ENCODE peak calls at places on chromosomes 5 and 9, in eight cellular contexts. One of them, this sample, is unnamed.

GRCh38 chr5:142612388-142612787 is 73.5 kb downstream of the FGF1 start:
- DNase-seq in fibroblast of lung: no peak
- DNase-seq in PC-3: no peak
- DNase-seq in lower leg skin: peak; percentile 57
- DNase-seq in spleen: no peak
- DNase-seq in fibroblast of pulmonary artery: no peak
- DNase-seq in endothelial cell of umbilical vein: no peak
- DNase-seq in upper lobe of left lung: no peak
- DNase-seq in this sample: no peak

GRCh38 chr5:143515829-143516228 is 112.3 kb upstream of the NR3C1 start:
- DNase-seq in upper lobe of left lung: no peak
- DNase-seq in PC-3: no peak
- DNase-seq in spleen: no peak
- DNase-seq in endothelial cell of umbilical vein: no peak
- DNase-seq in fibroblast of lung: no peak
- DNase-seq in lower leg skin: no peak
- DNase-seq in fibroblast of pulmonary artery: no peak
- DNase-seq in this sample: peak; percentile 69

GRCh38 chr5:154408806-154409205 is 37.0 kb upstream of the SAP30L start:
- DNase-seq in fibroblast of lung: no peak
- DNase-seq in spleen: no peak
- DNase-seq in lower leg skin: peak; percentile 36
- DNase-seq in fibroblast of pulmonary artery: no peak
- DNase-seq in upper lobe of left lung: no peak
- DNase-seq in endothelial cell of umbilical vein: no peak
- DNase-seq in PC-3: no peak
- DNase-seq in this sample: no peak

GRCh38 chr5:73625905-73626811 is at the start of gene ARHGEF28:
- DNase-seq in fibroblast of pulmonary artery: peak; percentile 49
- DNase-seq in spleen: peak; percentile 83
- DNase-seq in upper lobe of left lung: peak; percentile 76
- DNase-seq in PC-3: peak; percentile 80
- DNase-seq in endothelial cell of umbilical vein: peak; percentile 47
- DNase-seq in lower leg skin: no peak
- DNase-seq in fibroblast of lung: peak; percentile 58
- DNase-seq in this sample: peak; percentile 38

GRCh38 chr9:131545003-131545785 is at the start of gene PRRT1B:
- DNase-seq in fibroblast of lung: no peak
- DNase-seq in PC-3: peak; percentile 85
- DNase-seq in fibroblast of pulmonary artery: no peak
- DNase-seq in upper lobe of left lung: peak; percentile 90
- DNase-seq in spleen: no peak
- DNase-seq in lower leg skin: no peak
- DNase-seq in endothelial cell of umbilical vein: no peak
- DNase-seq in this sample: no peak

GRCh38 chr5:91584352-91584751 is 201.2 kb upstream of the ARRDC3 start:
- DNase-seq in spleen: no peak
- DNase-seq in PC-3: no peak
- DNase-seq in lower leg skin: no peak
- DNase-seq in fibroblast of lung: no peak
- DNase-seq in endothelial cell of umbilical vein: no peak
- DNase-seq in fibroblast of pulmonary artery: no peak
- DNase-seq in upper lobe of left lung: no peak
- DNase-seq in this sample: no peak

GRCh38 chr5:16550316-16550952 is 66.4 kb downstream of the RETREG1 start:
- DNase-seq in upper lobe of left lung: peak; percentile 42
- DNase-seq in lower leg skin: peak; percentile 75
- DNase-seq in PC-3: peak; percentile 96
- DNase-seq in spleen: no peak
- DNase-seq in endothelial cell of umbilical vein: peak; percentile 23
- DNase-seq in fibroblast of lung: no peak
- DNase-seq in fibroblast of pulmonary artery: peak; percentile 60
- DNase-seq in this sample: peak; percentile 73

GRCh38 chr9:107784235-107784958 is 294.8 kb upstream of the KLF4 start:
- DNase-seq in fibroblast of lung: peak; percentile 66
- DNase-seq in upper lobe of left lung: no peak
- DNase-seq in PC-3: no peak
- DNase-seq in lower leg skin: no peak
- DNase-seq in fibroblast of pulmonary artery: peak; percentile 91
- DNase-seq in spleen: peak; percentile 86
- DNase-seq in endothelial cell of umbilical vein: peak; percentile 27
- DNase-seq in this sample: peak; percentile 97

GRCh38 chr9:107067715-107068416 is 204.9 kb downstream of the ZNF462 start:
- DNase-seq in fibroblast of pulmonary artery: no peak
- DNase-seq in PC-3: no peak
- DNase-seq in upper lobe of left lung: peak; percentile 23
- DNase-seq in endothelial cell of umbilical vein: no peak
- DNase-seq in fibroblast of lung: no peak
- DNase-seq in lower leg skin: no peak
- DNase-seq in spleen: no peak
- DNase-seq in this sample: no peak

GRCh38 chr9:21589344-21590056 is 107.4 kb upstream of the IFNE start:
- DNase-seq in spleen: no peak
- DNase-seq in fibroblast of lung: no peak
- DNase-seq in upper lobe of left lung: no peak
- DNase-seq in PC-3: no peak
- DNase-seq in fibroblast of pulmonary artery: no peak
- DNase-seq in lower leg skin: no peak
- DNase-seq in endothelial cell of umbilical vein: no peak
- DNase-seq in this sample: no peak
- H3K4me3 ChIP-seq in spleen: no peak overlapping the region
- H3K4me3 ChIP-seq in fibroblast of lung: no peak overlapping the region
- H3K4me3 ChIP-seq in upper lobe of left lung: no peak overlapping the region
- H3K4me3 ChIP-seq in PC-3: peak overlapping the region; percentile 73
- H3K4me3 ChIP-seq in fibroblast of pulmonary artery: no peak overlapping the region
- H3K4me3 ChIP-seq in lower leg skin: no peak overlapping the region
- H3K4me3 ChIP-seq in endothelial cell of umbilical vein: no peak overlapping the region
- H3K4me3 ChIP-seq in this sample: no peak overlapping the region

DNA sequence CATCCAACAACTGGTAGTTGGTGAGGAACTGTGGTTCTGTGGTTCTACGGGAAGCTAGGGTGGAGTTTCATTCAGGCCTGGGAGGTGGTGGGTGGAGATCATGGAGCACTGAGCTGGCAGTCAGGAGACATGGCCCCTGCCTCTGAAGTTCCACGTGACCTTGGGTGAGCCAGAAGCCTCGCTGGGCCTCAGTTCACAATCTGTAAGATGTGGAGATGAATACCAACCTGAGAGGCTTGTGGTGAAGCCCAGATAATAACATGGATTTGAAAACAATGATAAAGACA is 177.9 kb downstream of the MACROH2A1 start:
- DNase-seq in spleen: peak; percentile 30
- DNase-seq in PC-3: no peak
- DNase-seq in lower leg skin: peak; percentile 63
- DNase-seq in upper lobe of left lung: no peak
- DNase-seq in fibroblast of pulmonary artery: no peak
- DNase-seq in endothelial cell of umbilical vein: no peak
- DNase-seq in fibroblast of lung: no peak
- DNase-seq in this sample: no peak
- H3K4me3 ChIP-seq in spleen: no peak overlapping the region
- H3K4me3 ChIP-seq in PC-3: no peak overlapping the region
- H3K4me3 ChIP-seq in lower leg skin: no peak overlapping the region
- H3K4me3 ChIP-seq in upper lobe of left lung: no peak overlapping the region
- H3K4me3 ChIP-seq in fibroblast of pulmonary artery: no peak overlapping the region
- H3K4me3 ChIP-seq in endothelial cell of umbilical vein: no peak overlapping the region
- H3K4me3 ChIP-seq in fibroblast of lung: no peak overlapping the region
- H3K4me3 ChIP-seq in this sample: no peak overlapping the region

GRCh38 chr9:93097496-93098205 is 1.6 kb downstream of the CARD19 start:
- DNase-seq in spleen: peak; percentile 86
- DNase-seq in PC-3: peak; percentile 9
- DNase-seq in fibroblast of pulmonary artery: no peak
- DNase-seq in fibroblast of lung: no peak
- DNase-seq in upper lobe of left lung: peak; percentile 25
- DNase-seq in lower leg skin: peak; percentile 85
- DNase-seq in endothelial cell of umbilical vein: peak; percentile 15
- DNase-seq in this sample: no peak
- H3K4me3 ChIP-seq in spleen: peak overlapping the region; percentile 94
- H3K4me3 ChIP-seq in PC-3: peak overlapping the region; percentile 91
- H3K4me3 ChIP-seq in fibroblast of pulmonary artery: peak overlapping the region; percentile 81
- H3K4me3 ChIP-seq in fibroblast of lung: peak overlapping the region; percentile 86
- H3K4me3 ChIP-seq in upper lobe of left lung: peak overlapping the region; percentile 88
- H3K4me3 ChIP-seq in lower leg skin: no peak overlapping the region
- H3K4me3 ChIP-seq in endothelial cell of umbilical vein: no peak overlapping the region
- H3K4me3 ChIP-seq in this sample: peak overlapping the region; percentile 65

GRCh38 chr9:7794196-7794595 is 5.4 kb downstream of the DMAC1 start:
- DNase-seq in endothelial cell of umbilical vein: no peak
- DNase-seq in upper lobe of left lung: no peak
- DNase-seq in fibroblast of pulmonary artery: no peak
- DNase-seq in fibroblast of lung: peak; percentile 40
- DNase-seq in PC-3: no peak
- DNase-seq in spleen: no peak
- DNase-seq in lower leg skin: no peak
- DNase-seq in this sample: no peak

GRCh38 chr9:7802666-7803065 is 3.1 kb upstream of the DMAC1 start:
- DNase-seq in upper lobe of left lung: no peak
- DNase-seq in spleen: no peak
- DNase-seq in fibroblast of pulmonary artery: peak; percentile 7
- DNase-seq in lower leg skin: no peak
- DNase-seq in PC-3: peak; percentile 23
- DNase-seq in fibroblast of lung: peak; percentile 17
- DNase-seq in endothelial cell of umbilical vein: no peak
- DNase-seq in this sample: peak; percentile 71

GRCh38 chr9:7799234-7799933 is at the start of gene DMAC1:
- DNase-seq in fibroblast of lung: peak; percentile 88
- DNase-seq in spleen: peak; percentile 94
- DNase-seq in PC-3: peak; percentile 84
- DNase-seq in upper lobe of left lung: peak; percentile 78
- DNase-seq in fibroblast of pulmonary artery: peak; percentile 89
- DNase-seq in endothelial cell of umbilical vein: peak; percentile 78
- DNase-seq in lower leg skin: peak; percentile 90
- DNase-seq in this sample: peak; percentile 87

DNA sequence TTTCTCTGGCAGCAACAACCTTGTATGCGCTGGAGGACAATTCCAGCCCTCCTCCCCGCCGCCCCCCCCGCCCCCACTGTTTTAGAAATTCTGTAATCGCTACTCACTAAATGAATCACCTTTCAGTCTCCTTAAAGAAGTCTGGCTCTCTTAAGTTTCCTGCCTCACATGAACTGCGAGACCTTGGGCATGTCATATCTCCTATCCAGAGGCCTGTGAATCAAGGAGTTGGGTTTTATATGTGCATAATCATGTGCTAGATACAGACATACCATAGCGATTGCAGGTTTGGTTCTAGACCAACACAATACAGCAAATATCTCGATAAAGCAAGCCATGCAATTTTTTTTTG is 332 bp upstream of the DMAC1 start:
- DNase-seq in PC-3: no peak
- DNase-seq in upper lobe of left lung: no peak
- DNase-seq in fibroblast of pulmonary artery: no peak
- DNase-seq in endothelial cell of umbilical vein: no peak
- DNase-seq in lower leg skin: no peak
- DNase-seq in spleen: no peak
- DNase-seq in fibroblast of lung: no peak
- DNase-seq in this sample: no peak
- H3K4me3 ChIP-seq in PC-3: peak overlapping the region; percentile 82
- H3K4me3 ChIP-seq in upper lobe of left lung: peak overlapping the region; percentile 71
- H3K4me3 ChIP-seq in fibroblast of pulmonary artery: peak overlapping the region; percentile 86
- H3K4me3 ChIP-seq in endothelial cell of umbilical vein: no peak overlapping the region
- H3K4me3 ChIP-seq in lower leg skin: no peak overlapping the region
- H3K4me3 ChIP-seq in spleen: peak overlapping the region; percentile 90
- H3K4me3 ChIP-seq in fibroblast of lung: peak overlapping the region; percentile 19
- H3K4me3 ChIP-seq in this sample: peak overlapping the region; percentile 76